ENCODE peak calls at places on chromosomes 3 and 15, in ten cellular contexts. One of them, this sample, is unnamed.

GRCh38 chr3:128322030-128323022 is 144.4 kb downstream of the DNAJB8 start:
- DNase-seq in ELR: peak
- DNase-seq in B cell: no peak
- DNase-seq in myocyte: no peak
- DNase-seq in left cardiac atrium: peak
- DNase-seq in GM04504: peak
- DNase-seq in NCI-H1694 treated with DMSO at 0.1 percent for 48 hours: peak
- DNase-seq in progenitor cell of endocrine pancreas: peak
- DNase-seq in NAMALWA: peak
- DNase-seq in adipocyte: peak
- DNase-seq in this sample: peak

GRCh38 chr3:115588201-115588600 is 35.1 kb upstream of the GAP43 start:
- DNase-seq in NCI-H1694 treated with DMSO at 0.1 percent for 48 hours: no peak
- DNase-seq in myocyte: no peak
- DNase-seq in NAMALWA: no peak
- DNase-seq in left cardiac atrium: no peak
- DNase-seq in adipocyte: no peak
- DNase-seq in GM04504: no peak
- DNase-seq in ELR: no peak
- DNase-seq in B cell: no peak
- DNase-seq in progenitor cell of endocrine pancreas: no peak
- DNase-seq in this sample: no peak

GRCh38 chr3:190435618-190436017 is 14.1 kb downstream of the TMEM207 start:
- DNase-seq in NCI-H1694 treated with DMSO at 0.1 percent for 48 hours: no peak
- DNase-seq in ELR: peak
- DNase-seq in B cell: no peak
- DNase-seq in left cardiac atrium: no peak
- DNase-seq in progenitor cell of endocrine pancreas: no peak
- DNase-seq in adipocyte: no peak
- DNase-seq in GM04504: no peak
- DNase-seq in NAMALWA: no peak
- DNase-seq in myocyte: peak
- DNase-seq in this sample: no peak

GRCh38 chr3:132629928-132630327 is 29.7 kb downstream of the ACAD11 start:
- DNase-seq in adipocyte: peak
- DNase-seq in left cardiac atrium: no peak
- DNase-seq in GM04504: peak
- DNase-seq in NAMALWA: no peak
- DNase-seq in myocyte: peak
- DNase-seq in ELR: peak
- DNase-seq in progenitor cell of endocrine pancreas: no peak
- DNase-seq in NCI-H1694 treated with DMSO at 0.1 percent for 48 hours: no peak
- DNase-seq in B cell: no peak
- DNase-seq in this sample: no peak

GRCh38 chr3:169772951-169773816 is at the start of gene MYNN:
- DNase-seq in B cell: peak
- DNase-seq in ELR: peak
- DNase-seq in NCI-H1694 treated with DMSO at 0.1 percent for 48 hours: peak
- DNase-seq in myocyte: peak
- DNase-seq in NAMALWA: peak
- DNase-seq in adipocyte: peak
- DNase-seq in left cardiac atrium: peak
- DNase-seq in progenitor cell of endocrine pancreas: peak
- DNase-seq in GM04504: peak
- DNase-seq in this sample: peak

GRCh38 chr3:29057326-29057725 is 223.5 kb upstream of the RBMS3 start:
- DNase-seq in B cell: no peak
- DNase-seq in GM04504: peak
- DNase-seq in adipocyte: peak
- DNase-seq in progenitor cell of endocrine pancreas: no peak
- DNase-seq in myocyte: no peak
- DNase-seq in ELR: peak
- DNase-seq in NAMALWA: no peak
- DNase-seq in NCI-H1694 treated with DMSO at 0.1 percent for 48 hours: no peak
- DNase-seq in left cardiac atrium: no peak
- DNase-seq in this sample: no peak

GRCh38 chr3:89059201-89059600 is 48.2 kb upstream of the EPHA3 start:
- DNase-seq in myocyte: peak
- DNase-seq in adipocyte: peak
- DNase-seq in B cell: no peak
- DNase-seq in NAMALWA: no peak
- DNase-seq in progenitor cell of endocrine pancreas: no peak
- DNase-seq in GM04504: peak
- DNase-seq in left cardiac atrium: peak
- DNase-seq in ELR: peak
- DNase-seq in NCI-H1694 treated with DMSO at 0.1 percent for 48 hours: no peak
- DNase-seq in this sample: no peak

GRCh38 chr3:106299300-106300098 is 430.7 kb upstream of the CBLB start:
- DNase-seq in GM04504: peak
- DNase-seq in NCI-H1694 treated with DMSO at 0.1 percent for 48 hours: no peak
- DNase-seq in NAMALWA: no peak
- DNase-seq in myocyte: peak
- DNase-seq in progenitor cell of endocrine pancreas: no peak
- DNase-seq in B cell: no peak
- DNase-seq in ELR: peak
- DNase-seq in left cardiac atrium: no peak
- DNase-seq in adipocyte: peak
- DNase-seq in this sample: no peak

GRCh38 chr3:14423197-14423743 is 20.9 kb downstream of the SLC6A6 start:
- DNase-seq in myocyte: no peak
- DNase-seq in adipocyte: no peak
- DNase-seq in NAMALWA: no peak
- DNase-seq in B cell: no peak
- DNase-seq in progenitor cell of endocrine pancreas: no peak
- DNase-seq in left cardiac atrium: no peak
- DNase-seq in ELR: no peak
- DNase-seq in NCI-H1694 treated with DMSO at 0.1 percent for 48 hours: no peak
- DNase-seq in GM04504: no peak
- DNase-seq in this sample: no peak

GRCh38 chr15:63544253-63545026 is 40.0 kb downstream of the USP3 start:
- DNase-seq in myocyte: no peak
- DNase-seq in progenitor cell of endocrine pancreas: no peak
- DNase-seq in GM04504: no peak
- DNase-seq in B cell: peak
- DNase-seq in NAMALWA: peak
- DNase-seq in left cardiac atrium: no peak
- DNase-seq in ELR: no peak
- DNase-seq in adipocyte: no peak
- DNase-seq in NCI-H1694 treated with DMSO at 0.1 percent for 48 hours: no peak
- DNase-seq in this sample: no peak

GRCh38 chr15:39511000-39511914 is 69.6 kb upstream of the THBS1 start:
- DNase-seq in progenitor cell of endocrine pancreas: no peak
- DNase-seq in myocyte: peak
- DNase-seq in NCI-H1694 treated with DMSO at 0.1 percent for 48 hours: no peak
- DNase-seq in B cell: no peak
- DNase-seq in NAMALWA: no peak
- DNase-seq in left cardiac atrium: peak
- DNase-seq in adipocyte: peak
- DNase-seq in ELR: peak
- DNase-seq in GM04504: peak
- DNase-seq in this sample: peak

GRCh38 chr3:195258449-195259145 is 12.4 kb downstream of the XXYLT1 start:
- DNase-seq in myocyte: peak
- DNase-seq in progenitor cell of endocrine pancreas: no peak
- DNase-seq in ELR: no peak
- DNase-seq in GM04504: no peak
- DNase-seq in NAMALWA: no peak
- DNase-seq in adipocyte: no peak
- DNase-seq in NCI-H1694 treated with DMSO at 0.1 percent for 48 hours: peak
- DNase-seq in B cell: no peak
- DNase-seq in left cardiac atrium: no peak
- DNase-seq in this sample: no peak

GRCh38 chr3:150238995-150239612 is 169.0 kb upstream of the TSC22D2 start:
- DNase-seq in progenitor cell of endocrine pancreas: no peak
- DNase-seq in left cardiac atrium: no peak
- DNase-seq in myocyte: no peak
- DNase-seq in NAMALWA: no peak
- DNase-seq in GM04504: no peak
- DNase-seq in ELR: peak
- DNase-seq in NCI-H1694 treated with DMSO at 0.1 percent for 48 hours: peak
- DNase-seq in B cell: no peak
- DNase-seq in adipocyte: peak
- DNase-seq in this sample: peak

GRCh38 chr3:10522646-10523303 is 17.4 kb upstream of the ATP2B2 start:
- DNase-seq in left cardiac atrium: no peak
- DNase-seq in B cell: no peak
- DNase-seq in GM04504: no peak
- DNase-seq in NAMALWA: no peak
- DNase-seq in myocyte: peak
- DNase-seq in progenitor cell of endocrine pancreas: no peak
- DNase-seq in NCI-H1694 treated with DMSO at 0.1 percent for 48 hours: no peak
- DNase-seq in ELR: no peak
- DNase-seq in adipocyte: no peak
- DNase-seq in this sample: no peak

GRCh38 chr3:52240886-52241244 is 1.9 kb upstream of the TWF2 start:
- DNase-seq in B cell: no peak
- DNase-seq in ELR: no peak
- DNase-seq in NAMALWA: no peak
- DNase-seq in adipocyte: no peak
- DNase-seq in GM04504: no peak
- DNase-seq in NCI-H1694 treated with DMSO at 0.1 percent for 48 hours: no peak
- DNase-seq in left cardiac atrium: no peak
- DNase-seq in progenitor cell of endocrine pancreas: no peak
- DNase-seq in myocyte: no peak
- DNase-seq in this sample: no peak

GRCh38 chr3:61783993-61784718 is 222.8 kb downstream of the PTPRG start:
- DNase-seq in NCI-H1694 treated with DMSO at 0.1 percent for 48 hours: no peak
- DNase-seq in myocyte: peak
- DNase-seq in NAMALWA: no peak
- DNase-seq in left cardiac atrium: no peak
- DNase-seq in ELR: peak
- DNase-seq in B cell: no peak
- DNase-seq in adipocyte: peak
- DNase-seq in progenitor cell of endocrine pancreas: no peak
- DNase-seq in GM04504: peak
- DNase-seq in this sample: no peak

GRCh38 chr15:92902723-92903587 is 2.8 kb downstream of the CHD2 start:
- DNase-seq in B cell: no peak
- DNase-seq in ELR: peak
- DNase-seq in GM04504: no peak
- DNase-seq in NCI-H1694 treated with DMSO at 0.1 percent for 48 hours: no peak
- DNase-seq in adipocyte: no peak
- DNase-seq in NAMALWA: peak
- DNase-seq in progenitor cell of endocrine pancreas: no peak
- DNase-seq in myocyte: peak
- DNase-seq in left cardiac atrium: no peak
- DNase-seq in this sample: no peak

GRCh38 chr3:54965746-54966145 is 37.9 kb upstream of the LRTM1 start:
- DNase-seq in NAMALWA: no peak
- DNase-seq in ELR: peak
- DNase-seq in GM04504: peak
- DNase-seq in adipocyte: peak
- DNase-seq in progenitor cell of endocrine pancreas: no peak
- DNase-seq in left cardiac atrium: no peak
- DNase-seq in NCI-H1694 treated with DMSO at 0.1 percent for 48 hours: no peak
- DNase-seq in B cell: no peak
- DNase-seq in myocyte: no peak
- DNase-seq in this sample: no peak

GRCh38 chr3:42148982-42149432 is 57.9 kb downstream of the TRAK1 start:
- DNase-seq in NCI-H1694 treated with DMSO at 0.1 percent for 48 hours: no peak
- DNase-seq in GM04504: peak
- DNase-seq in NAMALWA: no peak
- DNase-seq in progenitor cell of endocrine pancreas: peak
- DNase-seq in ELR: peak
- DNase-seq in B cell: no peak
- DNase-seq in left cardiac atrium: peak
- DNase-seq in adipocyte: peak
- DNase-seq in myocyte: peak
- DNase-seq in this sample: peak

GRCh38 chr3:59559721-59560514 is 510.1 kb upstream of the CFAP20DC start:
- DNase-seq in adipocyte: peak
- DNase-seq in NAMALWA: no peak
- DNase-seq in progenitor cell of endocrine pancreas: no peak
- DNase-seq in B cell: no peak
- DNase-seq in NCI-H1694 treated with DMSO at 0.1 percent for 48 hours: no peak
- DNase-seq in left cardiac atrium: no peak
- DNase-seq in myocyte: peak
- DNase-seq in GM04504: peak
- DNase-seq in ELR: peak
- DNase-seq in this sample: peak

GRCh38 chr3:170038434-170039110 is 777 bp downstream of the GPR160 start:
- DNase-seq in B cell: peak
- DNase-seq in NCI-H1694 treated with DMSO at 0.1 percent for 48 hours: no peak
- DNase-seq in ELR: no peak
- DNase-seq in NAMALWA: peak
- DNase-seq in adipocyte: peak
- DNase-seq in left cardiac atrium: no peak
- DNase-seq in myocyte: no peak
- DNase-seq in progenitor cell of endocrine pancreas: peak
- DNase-seq in GM04504: no peak
- DNase-seq in this sample: no peak

GRCh38 chr3:52237006-52237658 is 1.8 kb downstream of the TWF2 start:
- DNase-seq in ELR: no peak
- DNase-seq in progenitor cell of endocrine pancreas: no peak
- DNase-seq in NCI-H1694 treated with DMSO at 0.1 percent for 48 hours: no peak
- DNase-seq in B cell: peak
- DNase-seq in GM04504: no peak
- DNase-seq in myocyte: no peak
- DNase-seq in adipocyte: no peak
- DNase-seq in left cardiac atrium: no peak
- DNase-seq in NAMALWA: no peak
- DNase-seq in this sample: no peak

GRCh38 chr15:41671656-41672636 is 11.7 kb downstream of the MGA start:
- DNase-seq in B cell: no peak
- DNase-seq in NCI-H1694 treated with DMSO at 0.1 percent for 48 hours: no peak
- DNase-seq in adipocyte: no peak
- DNase-seq in ELR: no peak
- DNase-seq in GM04504: no peak
- DNase-seq in left cardiac atrium: no peak
- DNase-seq in myocyte: no peak
- DNase-seq in progenitor cell of endocrine pancreas: no peak
- DNase-seq in NAMALWA: no peak
- DNase-seq in this sample: no peak

GRCh38 chr3:114308830-114309229 is 15.0 kb downstream of the TIGIT start:
- DNase-seq in B cell: peak
- DNase-seq in progenitor cell of endocrine pancreas: no peak
- DNase-seq in ELR: no peak
- DNase-seq in adipocyte: no peak
- DNase-seq in NAMALWA: no peak
- DNase-seq in GM04504: no peak
- DNase-seq in NCI-H1694 treated with DMSO at 0.1 percent for 48 hours: no peak
- DNase-seq in myocyte: no peak
- DNase-seq in left cardiac atrium: no peak
- DNase-seq in this sample: no peak

GRCh38 chr3:42961633-42962032 is 17.5 kb upstream of the GASK1A start:
- DNase-seq in NCI-H1694 treated with DMSO at 0.1 percent for 48 hours: peak
- DNase-seq in GM04504: peak
- DNase-seq in ELR: peak
- DNase-seq in B cell: no peak
- DNase-seq in progenitor cell of endocrine pancreas: no peak
- DNase-seq in NAMALWA: peak
- DNase-seq in left cardiac atrium: peak
- DNase-seq in myocyte: peak
- DNase-seq in adipocyte: peak
- DNase-seq in this sample: peak

GRCh38 chr3:149473314-149473990 is 1.0 kb upstream of the TM4SF4 start:
- DNase-seq in NAMALWA: no peak
- DNase-seq in left cardiac atrium: no peak
- DNase-seq in adipocyte: peak
- DNase-seq in myocyte: peak
- DNase-seq in GM04504: peak
- DNase-seq in progenitor cell of endocrine pancreas: no peak
- DNase-seq in B cell: no peak
- DNase-seq in NCI-H1694 treated with DMSO at 0.1 percent for 48 hours: no peak
- DNase-seq in ELR: peak
- DNase-seq in this sample: peak

GRCh38 chr3:5304789-5305680 is 117.5 kb downstream of the EDEM1 start:
- DNase-seq in ELR: peak
- DNase-seq in left cardiac atrium: peak
- DNase-seq in GM04504: no peak
- DNase-seq in adipocyte: peak
- DNase-seq in NCI-H1694 treated with DMSO at 0.1 percent for 48 hours: no peak
- DNase-seq in NAMALWA: peak
- DNase-seq in progenitor cell of endocrine pancreas: peak
- DNase-seq in B cell: peak
- DNase-seq in myocyte: peak
- DNase-seq in this sample: peak

GRCh38 chr3:32743934-32744333 is 58.9 kb downstream of the CNOT10 start:
- DNase-seq in NAMALWA: no peak
- DNase-seq in progenitor cell of endocrine pancreas: no peak
- DNase-seq in GM04504: peak
- DNase-seq in NCI-H1694 treated with DMSO at 0.1 percent for 48 hours: no peak
- DNase-seq in left cardiac atrium: no peak
- DNase-seq in myocyte: peak
- DNase-seq in adipocyte: peak
- DNase-seq in B cell: no peak
- DNase-seq in ELR: no peak
- DNase-seq in this sample: no peak